ENCODE peak calls at places on chromosomes 11 and 22, in four cellular contexts. P, C, R and D are unnamed samples.

GRCh38 chr11:37422511-37422910 is 824.5 kb upstream of the RAG2 start:
- DNase-seq in P (no peak), C (no peak), R (no peak), D (no peak)

GRCh38 chr22:33513388-33514336 is 406.6 kb downstream of the LARGE1 start:
- DNase-seq in P (no peak), C (no peak), R (no peak), D (no peak)

GRCh38 chr11:877565-877964 is 33.0 kb downstream of the CHID1 start:
- DNase-seq in P (no peak), C (no peak), R (no peak), D (no peak)

GRCh38 chr11:27557223-27557622 is 50.7 kb upstream of the LIN7C start:
- DNase-seq in P (no peak), C (no peak), R (no peak), D (no peak)

GRCh38 chr11:93652161-93652597 is 9.3 kb upstream of the CEP295 start:
- DNase-seq in P (no peak), C (peak), R (no peak), D (no peak)

GRCh38 chr22:50313021-50313420 is 5.6 kb upstream of the PLXNB2 start:
- DNase-seq in P (no peak), C (no peak), R (peak), D (peak)

GRCh38 chr11:93225642-93226041 is 27.9 kb upstream of the SLC36A4 start:
- DNase-seq in P (no peak), C (peak), R (no peak), D (no peak)

GRCh38 chr11:64990222-64990918 is 6.4 kb downstream of the BATF2 start:
- DNase-seq in P (no peak), C (no peak), R (peak), D (peak)

GRCh38 chr11:11579012-11579755 is 42.6 kb downstream of the GALNT18 start:
- DNase-seq in P (no peak), C (peak), R (no peak), D (no peak)